ENCODE peak calls at places on chromosomes 3 and 15, in four cellular contexts. G, Z, C and E are unnamed samples.

GRCh38 chr15:76324066-76324465 is 12.5 kb upstream of the ISL2 start:
- DNase-seq in G (no peak), Z (no peak), C (no peak), E (no peak)

GRCh38 chr15:44541282-44541958 is 4.5 kb downstream of the EIF3J start:
- DNase-seq in G (no peak), Z (peak), C (no peak), E (no peak)

GRCh38 chr3:13850161-13850945 is 29.5 kb downstream of the WNT7A start:
- DNase-seq in Z (no peak), C (no peak), G (no peak), E (no peak)

GRCh38 chr3:128360705-128361271 is 105.9 kb downstream of the DNAJB8 start:
- DNase-seq in G (no peak), Z (no peak), C (no peak), E (no peak)

GRCh38 chr3:51045006-51045405 is 340.1 kb upstream of the MANF start:
- DNase-seq in Z (no peak), C (no peak), G (no peak), E (no peak)

GRCh38 chr3:62874398-62875102 is 666 bp downstream of the CADPS start:
- DNase-seq in G (no peak), Z (no peak), C (no peak), E (peak)

GRCh38 chr3:137926991-137927390 is 83.0 kb upstream of the CLDN18 start:
- DNase-seq in G (no peak), Z (no peak), C (no peak), E (no peak)

GRCh38 chr3:182597621-182598041 is 195.7 kb upstream of the ATP11B start:
- DNase-seq in G (no peak), Z (no peak), C (no peak), E (no peak)

GRCh38 chr15:75065467-75065850 is 42.1 kb downstream of the PPCDC start:
- DNase-seq in Z (no peak), G (no peak), C (no peak), E (no peak)

GRCh38 chr3:150319900-150320299 is 88.2 kb upstream of the TSC22D2 start:
- DNase-seq in G (no peak), C (no peak), Z (peak), E (no peak)

GRCh38 chr15:57025264-57025939 is 107.0 kb downstream of the TCF12 start:
- DNase-seq in Z (peak), G (no peak), C (no peak), E (no peak)

GRCh38 chr3:188531210-188531609 is 377.3 kb downstream of the LPP start:
- DNase-seq in C (no peak), G (no peak), Z (peak), E (no peak)

GRCh38 chr3:192011137-192011536 is 550.2 kb downstream of the PYDC2 start:
- DNase-seq in Z (peak), G (no peak), C (no peak), E (no peak)

GRCh38 chr3:160370987-160371857 is 27.8 kb downstream of the IFT80 start:
- DNase-seq in Z (no peak), C (no peak), G (no peak), E (no peak)

GRCh38 chr3:134253475-134254231 is 3.0 kb upstream of the RYK start:
- DNase-seq in C (no peak), Z (no peak), G (no peak), E (no peak)